ENCODE peak calls at places on chromosomes 12 and 14, in seven cellular contexts. One of them, this sample, is unnamed.

GRCh38 chr12:89882051-89882450 is 173.4 kb upstream of the ATP2B1 start:
- DNase-seq in COR-L47: no peak
- DNase-seq in GM10248: peak
- DNase-seq in lung: no peak
- DNase-seq in NCI-H1694 treated with DMSO at 0.1 percent for 48 hours: no peak
- DNase-seq in activated T-cell treated with anti-CD3 and anti-CD28 coated beads, Interleukin-2, amount 50 U/mL, for 72 hours: peak
- DNase-seq in activated CD4-positive, alpha-beta T cell treated with anti-CD3 and anti-CD28 coated beads for 36 hours: peak
- DNase-seq in this sample: no peak

GRCh38 chr12:26691234-26691970 is 141.6 kb downstream of the ITPR2 start:
- DNase-seq in lung: no peak
- DNase-seq in COR-L47: no peak
- DNase-seq in activated T-cell treated with anti-CD3 and anti-CD28 coated beads, Interleukin-2, amount 50 U/mL, for 72 hours: no peak
- DNase-seq in activated CD4-positive, alpha-beta T cell treated with anti-CD3 and anti-CD28 coated beads for 36 hours: no peak
- DNase-seq in NCI-H1694 treated with DMSO at 0.1 percent for 48 hours: no peak
- DNase-seq in GM10248: no peak
- DNase-seq in this sample: no peak

GRCh38 chr12:18246057-18246456 is 15.3 kb upstream of the PIK3C2G start:
- DNase-seq in activated CD4-positive, alpha-beta T cell treated with anti-CD3 and anti-CD28 coated beads for 36 hours: no peak
- DNase-seq in COR-L47: no peak
- DNase-seq in lung: no peak
- DNase-seq in GM10248: no peak
- DNase-seq in NCI-H1694 treated with DMSO at 0.1 percent for 48 hours: no peak
- DNase-seq in activated T-cell treated with anti-CD3 and anti-CD28 coated beads, Interleukin-2, amount 50 U/mL, for 72 hours: no peak
- DNase-seq in this sample: no peak

GRCh38 chr12:5102261-5102789 is 58.6 kb downstream of the KCNA5 start:
- DNase-seq in activated T-cell treated with anti-CD3 and anti-CD28 coated beads, Interleukin-2, amount 50 U/mL, for 72 hours: no peak
- DNase-seq in COR-L47: no peak
- DNase-seq in activated CD4-positive, alpha-beta T cell treated with anti-CD3 and anti-CD28 coated beads for 36 hours: no peak
- DNase-seq in GM10248: no peak
- DNase-seq in NCI-H1694 treated with DMSO at 0.1 percent for 48 hours: no peak
- DNase-seq in lung: no peak
- DNase-seq in this sample: no peak

GRCh38 chr12:31759621-31760459 is 31.0 kb upstream of the AMN1 start:
- DNase-seq in activated CD4-positive, alpha-beta T cell treated with anti-CD3 and anti-CD28 coated beads for 36 hours: no peak
- DNase-seq in COR-L47: no peak
- DNase-seq in NCI-H1694 treated with DMSO at 0.1 percent for 48 hours: no peak
- DNase-seq in GM10248: no peak
- DNase-seq in activated T-cell treated with anti-CD3 and anti-CD28 coated beads, Interleukin-2, amount 50 U/mL, for 72 hours: no peak
- DNase-seq in lung: no peak
- DNase-seq in this sample: no peak

GRCh38 chr12:15231493-15231892 is 10.3 kb upstream of the RERG start:
- DNase-seq in GM10248: no peak
- DNase-seq in lung: no peak
- DNase-seq in activated T-cell treated with anti-CD3 and anti-CD28 coated beads, Interleukin-2, amount 50 U/mL, for 72 hours: no peak
- DNase-seq in activated CD4-positive, alpha-beta T cell treated with anti-CD3 and anti-CD28 coated beads for 36 hours: no peak
- DNase-seq in COR-L47: no peak
- DNase-seq in NCI-H1694 treated with DMSO at 0.1 percent for 48 hours: no peak
- DNase-seq in this sample: no peak

GRCh38 chr12:85733441-85733840 is 102.8 kb downstream of the RASSF9 start:
- DNase-seq in GM10248: no peak
- DNase-seq in lung: no peak
- DNase-seq in activated T-cell treated with anti-CD3 and anti-CD28 coated beads, Interleukin-2, amount 50 U/mL, for 72 hours: no peak
- DNase-seq in NCI-H1694 treated with DMSO at 0.1 percent for 48 hours: no peak
- DNase-seq in COR-L47: no peak
- DNase-seq in activated CD4-positive, alpha-beta T cell treated with anti-CD3 and anti-CD28 coated beads for 36 hours: no peak
- DNase-seq in this sample: no peak

GRCh38 chr12:49881400-49882247 is 22.1 kb downstream of the FAIM2 start:
- DNase-seq in NCI-H1694 treated with DMSO at 0.1 percent for 48 hours: no peak
- DNase-seq in lung: no peak
- DNase-seq in GM10248: no peak
- DNase-seq in COR-L47: no peak
- DNase-seq in activated CD4-positive, alpha-beta T cell treated with anti-CD3 and anti-CD28 coated beads for 36 hours: no peak
- DNase-seq in activated T-cell treated with anti-CD3 and anti-CD28 coated beads, Interleukin-2, amount 50 U/mL, for 72 hours: no peak
- DNase-seq in this sample: no peak

GRCh38 chr12:104809706-104810385 is 148.2 kb downstream of the SLC41A2 start:
- DNase-seq in COR-L47: no peak
- DNase-seq in lung: no peak
- DNase-seq in NCI-H1694 treated with DMSO at 0.1 percent for 48 hours: no peak
- DNase-seq in GM10248: no peak
- DNase-seq in activated T-cell treated with anti-CD3 and anti-CD28 coated beads, Interleukin-2, amount 50 U/mL, for 72 hours: no peak
- DNase-seq in activated CD4-positive, alpha-beta T cell treated with anti-CD3 and anti-CD28 coated beads for 36 hours: no peak
- DNase-seq in this sample: no peak

GRCh38 chr14:91903070-91903469 is 35.7 kb upstream of the TC2N start:
- DNase-seq in NCI-H1694 treated with DMSO at 0.1 percent for 48 hours: no peak
- DNase-seq in COR-L47: no peak
- DNase-seq in activated T-cell treated with anti-CD3 and anti-CD28 coated beads, Interleukin-2, amount 50 U/mL, for 72 hours: no peak
- DNase-seq in GM10248: no peak
- DNase-seq in activated CD4-positive, alpha-beta T cell treated with anti-CD3 and anti-CD28 coated beads for 36 hours: no peak
- DNase-seq in lung: no peak
- DNase-seq in this sample: no peak

GRCh38 chr14:104230119-104230885 is 91.9 kb downstream of the KIF26A start:
- DNase-seq in activated CD4-positive, alpha-beta T cell treated with anti-CD3 and anti-CD28 coated beads for 36 hours: no peak
- DNase-seq in COR-L47: no peak
- DNase-seq in lung: no peak
- DNase-seq in NCI-H1694 treated with DMSO at 0.1 percent for 48 hours: no peak
- DNase-seq in activated T-cell treated with anti-CD3 and anti-CD28 coated beads, Interleukin-2, amount 50 U/mL, for 72 hours: no peak
- DNase-seq in GM10248: no peak
- DNase-seq in this sample: no peak

GRCh38 chr12:81078469-81079196 is 754 bp downstream of the ACSS3 start:
- DNase-seq in NCI-H1694 treated with DMSO at 0.1 percent for 48 hours: no peak
- DNase-seq in COR-L47: no peak
- DNase-seq in activated T-cell treated with anti-CD3 and anti-CD28 coated beads, Interleukin-2, amount 50 U/mL, for 72 hours: no peak
- DNase-seq in lung: peak
- DNase-seq in activated CD4-positive, alpha-beta T cell treated with anti-CD3 and anti-CD28 coated beads for 36 hours: no peak
- DNase-seq in GM10248: no peak
- DNase-seq in this sample: no peak